ENCODE peak calls at places on chromosomes 5 and 9, in ten cellular contexts. C, P, M, R, O, N, G, U, K and A are unnamed samples.

GRCh38 chr9:96818535-96818934 is 35.8 kb downstream of the ZNF782 start:
- DNase-seq in C (no peak), P (no peak), M (no peak), R (peak), O (no peak), N (no peak), G (no peak), U (no peak), K (no peak), A (no peak)

GRCh38 chr9:129610473-129611301 is 10.2 kb downstream of the C9orf50 start:
- DNase-seq in C (peak), P (no peak), M (peak), R (peak), O (peak), N (no peak), G (peak), U (peak), K (peak), A (peak)

GRCh38 chr5:95261369-95262175 is 23.3 kb downstream of the MCTP1 start:
- DNase-seq in C (peak), P (no peak), M (peak), R (no peak), O (peak), N (no peak), G (no peak), U (no peak), K (no peak), A (no peak)

GRCh38 chr9:134010310-134010709 is 15.0 kb upstream of the BRD3OS start:
- DNase-seq in C (no peak), P (no peak), M (no peak), R (no peak), O (no peak), N (no peak), G (no peak), U (no peak), K (no peak), A (no peak)

GRCh38 chr5:139646111-139646510 is 2.0 kb upstream of the CXXC5 start:
- DNase-seq in C (no peak), P (no peak), M (no peak), R (no peak), O (no peak), N (no peak), G (no peak), U (no peak), K (peak), A (no peak)

GRCh38 chr5:34545164-34545563 is 111.0 kb upstream of the RAI14 start:
- DNase-seq in C (no peak), P (no peak), M (no peak), R (no peak), O (no peak), N (no peak), G (no peak), U (no peak), K (no peak), A (no peak)

GRCh38 chr5:6745706-6746217 is 32.5 kb downstream of the TENT4A start:
- DNase-seq in C (peak), P (no peak), M (no peak), R (peak), O (peak), N (peak), G (peak), U (no peak), K (no peak), A (no peak)

GRCh38 chr5:36796171-36796570 is 80.4 kb upstream of the NIPBL start:
- DNase-seq in C (peak), P (no peak), M (no peak), R (no peak), O (no peak), N (no peak), G (no peak), U (no peak), K (no peak), A (no peak)

GRCh38 chr9:37575921-37576721 is at the start of gene FBXO10:
- DNase-seq in C (peak), P (no peak), M (no peak), R (peak), O (peak), N (no peak), G (peak), U (peak), K (peak), A (peak)

GRCh38 chr9:37574241-37574721 is 1.9 kb downstream of the FBXO10 start:
- DNase-seq in C (peak), P (no peak), M (no peak), R (no peak), O (peak), N (no peak), G (no peak), U (no peak), K (no peak), A (no peak)

GRCh38 chr9:37575511-37575914 is 667 bp downstream of the FBXO10 start:
- DNase-seq in C (no peak), P (no peak), M (no peak), R (peak), O (no peak), N (no peak), G (peak), U (no peak), K (no peak), A (no peak)

GRCh38 chr9:37574996-37575395 is 1.2 kb downstream of the FBXO10 start:
- DNase-seq in C (no peak), P (no peak), M (no peak), R (no peak), O (no peak), N (no peak), G (no peak), U (no peak), K (no peak), A (no peak)
- H3K4me3 ChIP-seq in C (peak), P (peak), M (no peak), R (peak), O (peak), N (peak), G (peak), U (no peak), K (peak), A (peak)

GRCh38 chr9:92747459-92748232 is 17.0 kb downstream of the BICD2 start:
- DNase-seq in C (no peak), P (no peak), M (peak), R (no peak), O (no peak), N (no peak), G (no peak), U (no peak), K (no peak), A (no peak)
- TF ChIP-seq CTCF in C (no peak), P (no peak), M (no peak), R (no peak), O (no peak), N (no peak), G (no peak), U (no peak), K (no peak), A (no peak)

DNA sequence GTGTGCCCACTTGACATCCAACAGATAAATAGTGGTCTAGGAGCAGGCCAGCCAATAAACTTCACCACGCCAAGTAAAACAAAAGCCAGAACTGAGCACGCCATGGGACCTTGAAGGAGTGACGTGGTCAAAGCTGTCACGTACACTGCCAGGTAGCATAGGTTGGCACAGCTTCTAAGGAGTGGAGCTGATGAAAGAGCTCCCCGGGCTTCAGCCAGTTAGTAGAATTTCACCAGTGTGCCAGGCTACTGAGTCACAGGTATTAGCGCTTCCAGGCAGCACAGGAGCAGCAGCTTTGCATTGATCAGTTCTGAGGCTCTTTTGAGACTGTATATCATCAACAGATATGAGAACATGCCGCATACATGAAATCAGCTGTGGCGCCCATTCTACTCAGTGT is 19.4 kb downstream of the VLDLR start:
- DNase-seq in C (no peak), P (no peak), M (no peak), R (no peak), O (no peak), N (no peak), G (no peak), U (no peak), K (no peak), A (no peak)
- H3K4me3 ChIP-seq in C (no peak), P (no peak), M (no peak), R (no peak), O (no peak), N (no peak), G (no peak), U (no peak), K (no peak), A (no peak)

GRCh38 chr9:138071292-138071691 is 193.7 kb downstream of the CACNA1B start:
- DNase-seq in C (no peak), P (no peak), M (no peak), R (no peak), O (no peak), N (no peak), G (no peak), U (no peak), K (peak), A (no peak)

GRCh38 chr9:138070815-138071214 is 193.2 kb downstream of the CACNA1B start:
- DNase-seq in C (no peak), P (no peak), M (no peak), R (no peak), O (no peak), N (no peak), G (no peak), U (no peak), K (no peak), A (no peak)

GRCh38 chr9:138071731-138072130 is 194.1 kb downstream of the CACNA1B start:
- DNase-seq in C (no peak), P (no peak), M (no peak), R (no peak), O (no peak), N (no peak), G (no peak), U (no peak), K (peak), A (no peak)

GRCh38 chr9:138068601-138069035 is 191.0 kb downstream of the CACNA1B start:
- DNase-seq in C (no peak), P (no peak), M (no peak), R (no peak), O (no peak), N (no peak), G (no peak), U (no peak), K (peak), A (no peak)

DNA sequence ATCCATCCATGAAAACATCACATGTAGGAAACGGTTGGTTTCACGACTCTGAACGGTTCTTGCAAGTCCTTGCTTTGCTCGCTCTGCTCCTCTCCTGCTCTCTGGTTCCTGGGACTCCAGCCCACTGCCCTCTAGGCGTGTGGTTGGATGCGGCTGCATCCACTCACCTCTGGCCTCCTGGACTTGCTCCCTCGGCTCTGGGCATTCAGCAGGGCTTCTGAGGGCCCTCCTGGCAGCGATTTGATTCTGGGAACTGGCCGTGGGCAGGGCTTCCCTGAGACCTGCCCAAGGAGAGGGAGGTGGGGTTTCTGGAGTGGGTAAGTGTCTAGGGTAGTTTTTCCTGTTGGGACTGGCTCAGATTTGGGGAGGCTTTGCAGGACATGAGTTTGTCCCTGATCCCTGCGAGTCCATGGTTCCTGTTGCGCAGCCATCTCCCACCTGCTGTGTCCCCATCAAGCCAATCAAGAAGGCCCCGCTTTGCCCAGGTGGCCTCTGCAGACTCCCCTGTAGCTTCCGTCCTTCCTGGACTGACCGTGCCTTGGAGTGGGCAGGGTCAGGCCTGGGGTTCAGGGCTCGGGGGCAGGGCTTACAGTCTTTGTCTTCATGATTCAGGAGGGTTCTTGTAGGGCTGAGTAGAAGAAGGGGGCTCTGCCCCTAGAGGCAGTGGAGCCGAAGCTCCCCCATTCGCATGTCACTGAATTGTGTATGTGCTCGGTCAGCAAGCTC is 192.3 kb downstream of the CACNA1B start:
- DNase-seq in C (no peak), P (no peak), M (no peak), R (no peak), O (no peak), N (no peak), G (no peak), U (no peak), K (peak), A (no peak)
- TF ChIP-seq CTCF in C (no peak), P (no peak), M (no peak), R (no peak), O (no peak), N (no peak), G (no peak), U (no peak), K (no peak), A (no peak)

GRCh38 chr9:92740969-92741368 is 23.7 kb downstream of the BICD2 start:
- DNase-seq in C (no peak), P (no peak), M (no peak), R (no peak), O (no peak), N (no peak), G (no peak), U (no peak), K (no peak), A (no peak)

GRCh38 chr9:92738661-92739081 is 26.0 kb downstream of the BICD2 start:
- DNase-seq in C (peak), P (no peak), M (peak), R (no peak), O (peak), N (no peak), G (no peak), U (no peak), K (peak), A (no peak)

GRCh38 chr9:92739346-92740014 is 25.2 kb downstream of the BICD2 start:
- DNase-seq in C (no peak), P (no peak), M (no peak), R (no peak), O (no peak), N (no peak), G (no peak), U (no peak), K (no peak), A (no peak)

GRCh38 chr9:92740446-92740961 is 24.1 kb downstream of the BICD2 start:
- DNase-seq in C (no peak), P (no peak), M (no peak), R (no peak), O (no peak), N (no peak), G (no peak), U (no peak), K (no peak), A (peak)

GRCh38 chr9:92740015-92740408 is 24.6 kb downstream of the BICD2 start:
- DNase-seq in C (peak), P (no peak), M (no peak), R (no peak), O (no peak), N (no peak), G (no peak), U (no peak), K (no peak), A (no peak)
- H3K4me3 ChIP-seq in C (no peak), P (no peak), M (no peak), R (no peak), O (no peak), N (no peak), G (no peak), U (no peak), K (no peak), A (no peak)